ENCODE peak calls at places on chromosomes 12 and 14, in seven cellular contexts. One of them, this sample, is unnamed.
A peak's percentile ranks its signal among the peaks of the same experiment; 100 is the strongest.

GRCh38 chr12:15966426-15966825 is 55.3 kb downstream of the DERA start:
- ATAC-seq in omental fat pad: no peak
- ATAC-seq in activated CD8-positive, alpha-beta memory T cell treated with anti-CD3 and anti-CD28 coated beads, Interleukin-2, amount 10 ng/mL, durations not matched to agents 7 days and 5 days: no peak
- ATAC-seq in right cardiac atrium: no peak
- ATAC-seq in lower lobe of right lung: no peak
- ATAC-seq in activated naive CD4-positive, alpha-beta T cell treated with anti-CD3 and anti-CD28 coated beads, Interleukin-2, amount 50 U/mL, for 72 hours: no peak
- ATAC-seq in T-helper 17 cell: no peak
- ATAC-seq in this sample: no peak

GRCh38 chr12:127770123-127770522 is 496.8 kb upstream of the TMEM132C start:
- ATAC-seq in omental fat pad: no peak
- ATAC-seq in T-helper 17 cell: no peak
- ATAC-seq in activated naive CD4-positive, alpha-beta T cell treated with anti-CD3 and anti-CD28 coated beads, Interleukin-2, amount 50 U/mL, for 72 hours: no peak
- ATAC-seq in lower lobe of right lung: no peak
- ATAC-seq in right cardiac atrium: no peak
- ATAC-seq in activated CD8-positive, alpha-beta memory T cell treated with anti-CD3 and anti-CD28 coated beads, Interleukin-2, amount 10 ng/mL, durations not matched to agents 7 days and 5 days: no peak
- ATAC-seq in this sample: no peak

GRCh38 chr14:85063747-85064146 is 466.2 kb upstream of the FLRT2 start:
- ATAC-seq in omental fat pad: no peak
- ATAC-seq in lower lobe of right lung: no peak
- ATAC-seq in right cardiac atrium: no peak
- ATAC-seq in T-helper 17 cell: no peak
- ATAC-seq in activated CD8-positive, alpha-beta memory T cell treated with anti-CD3 and anti-CD28 coated beads, Interleukin-2, amount 10 ng/mL, durations not matched to agents 7 days and 5 days: no peak
- ATAC-seq in activated naive CD4-positive, alpha-beta T cell treated with anti-CD3 and anti-CD28 coated beads, Interleukin-2, amount 50 U/mL, for 72 hours: no peak
- ATAC-seq in this sample: peak; percentile 76

GRCh38 chr14:66496911-66497310 is 10.7 kb downstream of the CCDC196 start:
- ATAC-seq in omental fat pad: no peak
- ATAC-seq in activated naive CD4-positive, alpha-beta T cell treated with anti-CD3 and anti-CD28 coated beads, Interleukin-2, amount 50 U/mL, for 72 hours: peak; percentile 13
- ATAC-seq in right cardiac atrium: no peak
- ATAC-seq in activated CD8-positive, alpha-beta memory T cell treated with anti-CD3 and anti-CD28 coated beads, Interleukin-2, amount 10 ng/mL, durations not matched to agents 7 days and 5 days: no peak
- ATAC-seq in lower lobe of right lung: no peak
- ATAC-seq in T-helper 17 cell: no peak
- ATAC-seq in this sample: no peak

GRCh38 chr14:24456980-24457379 is 14.4 kb upstream of the SDR39U1 start:
- ATAC-seq in lower lobe of right lung: no peak
- ATAC-seq in activated naive CD4-positive, alpha-beta T cell treated with anti-CD3 and anti-CD28 coated beads, Interleukin-2, amount 50 U/mL, for 72 hours: peak; percentile 79
- ATAC-seq in activated CD8-positive, alpha-beta memory T cell treated with anti-CD3 and anti-CD28 coated beads, Interleukin-2, amount 10 ng/mL, durations not matched to agents 7 days and 5 days: no peak
- ATAC-seq in omental fat pad: no peak
- ATAC-seq in T-helper 17 cell: no peak
- ATAC-seq in right cardiac atrium: no peak
- ATAC-seq in this sample: no peak

GRCh38 chr14:55789442-55789841 is 209.4 kb downstream of the KTN1 start:
- ATAC-seq in activated naive CD4-positive, alpha-beta T cell treated with anti-CD3 and anti-CD28 coated beads, Interleukin-2, amount 50 U/mL, for 72 hours: no peak
- ATAC-seq in right cardiac atrium: no peak
- ATAC-seq in lower lobe of right lung: no peak
- ATAC-seq in activated CD8-positive, alpha-beta memory T cell treated with anti-CD3 and anti-CD28 coated beads, Interleukin-2, amount 10 ng/mL, durations not matched to agents 7 days and 5 days: no peak
- ATAC-seq in T-helper 17 cell: no peak
- ATAC-seq in omental fat pad: no peak
- ATAC-seq in this sample: no peak

GRCh38 chr12:13186292-13186691 is 10.2 kb upstream of the EMP1 start:
- ATAC-seq in right cardiac atrium: no peak
- ATAC-seq in omental fat pad: no peak
- ATAC-seq in T-helper 17 cell: no peak
- ATAC-seq in lower lobe of right lung: peak; percentile 43
- ATAC-seq in activated naive CD4-positive, alpha-beta T cell treated with anti-CD3 and anti-CD28 coated beads, Interleukin-2, amount 50 U/mL, for 72 hours: no peak
- ATAC-seq in activated CD8-positive, alpha-beta memory T cell treated with anti-CD3 and anti-CD28 coated beads, Interleukin-2, amount 10 ng/mL, durations not matched to agents 7 days and 5 days: no peak
- ATAC-seq in this sample: no peak

GRCh38 chr12:109147954-109148353 is 31.6 kb downstream of the ACACB start:
- ATAC-seq in T-helper 17 cell: no peak
- ATAC-seq in right cardiac atrium: peak; percentile 88
- ATAC-seq in omental fat pad: peak; percentile 80
- ATAC-seq in lower lobe of right lung: peak; percentile 65
- ATAC-seq in activated CD8-positive, alpha-beta memory T cell treated with anti-CD3 and anti-CD28 coated beads, Interleukin-2, amount 10 ng/mL, durations not matched to agents 7 days and 5 days: no peak
- ATAC-seq in activated naive CD4-positive, alpha-beta T cell treated with anti-CD3 and anti-CD28 coated beads, Interleukin-2, amount 50 U/mL, for 72 hours: no peak
- ATAC-seq in this sample: no peak

GRCh38 chr12:129885287-129885686 is 18.5 kb downstream of the TMEM132D start:
- ATAC-seq in right cardiac atrium: no peak
- ATAC-seq in omental fat pad: no peak
- ATAC-seq in activated naive CD4-positive, alpha-beta T cell treated with anti-CD3 and anti-CD28 coated beads, Interleukin-2, amount 50 U/mL, for 72 hours: no peak
- ATAC-seq in activated CD8-positive, alpha-beta memory T cell treated with anti-CD3 and anti-CD28 coated beads, Interleukin-2, amount 10 ng/mL, durations not matched to agents 7 days and 5 days: no peak
- ATAC-seq in lower lobe of right lung: peak; percentile 61
- ATAC-seq in T-helper 17 cell: no peak
- ATAC-seq in this sample: no peak